ENCODE peak calls at places on chromosome 1, in ten cellular contexts. One of them, this sample, is unnamed.

GRCh38 chr1:54806931-54807611 is 5.9 kb upstream of the TTC22 start:
- DNase-seq in lower lobe of right lung: no peak
- DNase-seq in GM23338: no peak
- DNase-seq in pancreas: no peak
- DNase-seq in psoas muscle: no peak
- DNase-seq in body of pancreas: no peak
- DNase-seq in HCT116: peak
- DNase-seq in Caco-2: no peak
- DNase-seq in tibial artery: peak
- DNase-seq in adrenal gland: peak
- DNase-seq in this sample: no peak

GRCh38 chr1:91876040-91876470 is 9.9 kb downstream of the TGFBR3 start:
- DNase-seq in lower lobe of right lung: no peak
- DNase-seq in GM23338: no peak
- DNase-seq in pancreas: no peak
- DNase-seq in psoas muscle: no peak
- DNase-seq in body of pancreas: no peak
- DNase-seq in HCT116: no peak
- DNase-seq in Caco-2: no peak
- DNase-seq in tibial artery: no peak
- DNase-seq in adrenal gland: peak
- DNase-seq in this sample: peak

GRCh38 chr1:164868990-164869389 is 310.0 kb downstream of the PBX1 start:
- DNase-seq in lower lobe of right lung: no peak
- DNase-seq in GM23338: no peak
- DNase-seq in pancreas: no peak
- DNase-seq in psoas muscle: no peak
- DNase-seq in body of pancreas: no peak
- DNase-seq in HCT116: no peak
- DNase-seq in Caco-2: no peak
- DNase-seq in tibial artery: no peak
- DNase-seq in adrenal gland: no peak
- DNase-seq in this sample: no peak

GRCh38 chr1:204842892-204843291 is 27.8 kb upstream of the NFASC start:
- DNase-seq in lower lobe of right lung: no peak
- DNase-seq in GM23338: no peak
- DNase-seq in pancreas: no peak
- DNase-seq in psoas muscle: no peak
- DNase-seq in body of pancreas: no peak
- DNase-seq in HCT116: no peak
- DNase-seq in Caco-2: peak
- DNase-seq in tibial artery: no peak
- DNase-seq in adrenal gland: no peak
- DNase-seq in this sample: no peak

GRCh38 chr1:241475688-241476087 is 43.9 kb downstream of the FH start:
- DNase-seq in lower lobe of right lung: no peak
- DNase-seq in GM23338: no peak
- DNase-seq in pancreas: no peak
- DNase-seq in psoas muscle: no peak
- DNase-seq in body of pancreas: no peak
- DNase-seq in HCT116: no peak
- DNase-seq in Caco-2: no peak
- DNase-seq in tibial artery: no peak
- DNase-seq in adrenal gland: no peak
- DNase-seq in this sample: no peak

GRCh38 chr1:160460214-160460642 is 59.9 kb downstream of the VANGL2 start:
- DNase-seq in lower lobe of right lung: no peak
- DNase-seq in GM23338: no peak
- DNase-seq in pancreas: no peak
- DNase-seq in psoas muscle: no peak
- DNase-seq in body of pancreas: no peak
- DNase-seq in HCT116: no peak
- DNase-seq in Caco-2: no peak
- DNase-seq in tibial artery: no peak
- DNase-seq in adrenal gland: no peak
- DNase-seq in this sample: peak

GRCh38 chr1:66563094-66563800 is 29.3 kb downstream of the SGIP1 start:
- DNase-seq in lower lobe of right lung: no peak
- DNase-seq in GM23338: peak
- DNase-seq in pancreas: no peak
- DNase-seq in psoas muscle: no peak
- DNase-seq in body of pancreas: no peak
- DNase-seq in HCT116: peak
- DNase-seq in Caco-2: no peak
- DNase-seq in tibial artery: no peak
- DNase-seq in adrenal gland: no peak
- DNase-seq in this sample: no peak

GRCh38 chr1:204257446-204257845 is 43.7 kb upstream of the GOLT1A start:
- DNase-seq in lower lobe of right lung: no peak
- DNase-seq in GM23338: no peak
- DNase-seq in pancreas: no peak
- DNase-seq in psoas muscle: no peak
- DNase-seq in body of pancreas: no peak
- DNase-seq in HCT116: no peak
- DNase-seq in Caco-2: no peak
- DNase-seq in tibial artery: no peak
- DNase-seq in adrenal gland: no peak
- DNase-seq in this sample: no peak

GRCh38 chr1:29324771-29325351 is 88.5 kb downstream of the PTPRU start:
- DNase-seq in lower lobe of right lung: no peak
- DNase-seq in GM23338: peak
- DNase-seq in pancreas: no peak
- DNase-seq in psoas muscle: no peak
- DNase-seq in body of pancreas: no peak
- DNase-seq in HCT116: peak
- DNase-seq in Caco-2: peak
- DNase-seq in tibial artery: peak
- DNase-seq in adrenal gland: no peak
- DNase-seq in this sample: no peak

GRCh38 chr1:112105557-112105956 is 116.1 kb upstream of the KCND3 start:
- DNase-seq in lower lobe of right lung: no peak
- DNase-seq in GM23338: no peak
- DNase-seq in pancreas: no peak
- DNase-seq in psoas muscle: no peak
- DNase-seq in body of pancreas: no peak
- DNase-seq in HCT116: no peak
- DNase-seq in Caco-2: no peak
- DNase-seq in tibial artery: no peak
- DNase-seq in adrenal gland: no peak
- DNase-seq in this sample: no peak

GRCh38 chr1:170424346-170424745 is 107.6 kb upstream of the GORAB start:
- DNase-seq in lower lobe of right lung: no peak
- DNase-seq in GM23338: no peak
- DNase-seq in pancreas: no peak
- DNase-seq in psoas muscle: no peak
- DNase-seq in body of pancreas: no peak
- DNase-seq in HCT116: no peak
- DNase-seq in Caco-2: no peak
- DNase-seq in tibial artery: no peak
- DNase-seq in adrenal gland: no peak
- DNase-seq in this sample: no peak

GRCh38 chr1:161207173-161207572 is 5.0 kb downstream of the NDUFS2 start:
- DNase-seq in lower lobe of right lung: no peak
- DNase-seq in GM23338: no peak
- DNase-seq in pancreas: no peak
- DNase-seq in psoas muscle: no peak
- DNase-seq in body of pancreas: peak
- DNase-seq in HCT116: no peak
- DNase-seq in Caco-2: no peak
- DNase-seq in tibial artery: no peak
- DNase-seq in adrenal gland: peak
- DNase-seq in this sample: no peak

GRCh38 chr1:241932845-241933244 is 24.7 kb upstream of the BECN2 start:
- DNase-seq in lower lobe of right lung: no peak
- DNase-seq in GM23338: no peak
- DNase-seq in pancreas: no peak
- DNase-seq in psoas muscle: no peak
- DNase-seq in body of pancreas: no peak
- DNase-seq in HCT116: no peak
- DNase-seq in Caco-2: no peak
- DNase-seq in tibial artery: no peak
- DNase-seq in adrenal gland: no peak
- DNase-seq in this sample: no peak

GRCh38 chr1:224432672-224433040 is 1.9 kb downstream of the WDR26 start:
- DNase-seq in lower lobe of right lung: no peak
- DNase-seq in GM23338: no peak
- DNase-seq in pancreas: no peak
- DNase-seq in psoas muscle: no peak
- DNase-seq in body of pancreas: no peak
- DNase-seq in HCT116: no peak
- DNase-seq in Caco-2: no peak
- DNase-seq in tibial artery: no peak
- DNase-seq in adrenal gland: no peak
- DNase-seq in this sample: no peak

GRCh38 chr1:63731117-63732043 is 42.4 kb upstream of the ROR1 start:
- DNase-seq in lower lobe of right lung: no peak
- DNase-seq in GM23338: peak
- DNase-seq in pancreas: no peak
- DNase-seq in psoas muscle: peak
- DNase-seq in body of pancreas: no peak
- DNase-seq in HCT116: peak
- DNase-seq in Caco-2: no peak
- DNase-seq in tibial artery: peak
- DNase-seq in adrenal gland: peak
- DNase-seq in this sample: no peak

GRCh38 chr1:2229032-2229920 is 1.2 kb downstream of the SKI start:
- DNase-seq in lower lobe of right lung: peak
- DNase-seq in GM23338: peak
- DNase-seq in pancreas: peak
- DNase-seq in psoas muscle: peak
- DNase-seq in body of pancreas: peak
- DNase-seq in HCT116: no peak
- DNase-seq in Caco-2: peak
- DNase-seq in tibial artery: peak
- DNase-seq in adrenal gland: peak
- DNase-seq in this sample: no peak
- TF ChIP-seq CTCF in lower lobe of right lung: no peak
- TF ChIP-seq CTCF in GM23338: peak
- TF ChIP-seq CTCF in pancreas: no peak
- TF ChIP-seq CTCF in psoas muscle: no peak
- TF ChIP-seq CTCF in body of pancreas: no peak
- TF ChIP-seq CTCF in HCT116: no peak
- TF ChIP-seq CTCF in Caco-2: no peak
- TF ChIP-seq CTCF in tibial artery: no peak
- TF ChIP-seq CTCF in adrenal gland: no peak
- TF ChIP-seq CTCF in this sample: peak

DNA sequence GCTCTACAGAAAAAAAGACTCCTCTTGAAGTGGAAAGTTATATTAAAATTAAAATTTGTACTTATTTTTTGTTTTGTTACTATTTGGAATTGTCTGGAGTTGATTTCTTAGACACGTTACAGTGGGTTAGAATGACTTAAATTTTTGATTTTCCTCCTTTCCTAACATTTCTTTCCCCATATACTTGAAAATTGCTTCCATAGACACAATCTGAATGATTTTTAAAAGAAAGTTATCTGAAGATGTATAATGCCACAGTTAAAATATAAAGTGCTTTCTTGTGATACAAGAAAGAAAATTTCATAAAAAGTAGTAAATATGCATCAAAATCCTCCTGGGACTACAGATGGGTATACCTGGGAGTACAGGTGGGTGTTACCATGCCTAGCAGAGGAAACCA is 2.3 kb downstream of the HS2ST1 start:
- DNase-seq in lower lobe of right lung: no peak
- DNase-seq in GM23338: no peak
- DNase-seq in pancreas: no peak
- DNase-seq in psoas muscle: no peak
- DNase-seq in body of pancreas: no peak
- DNase-seq in HCT116: no peak
- DNase-seq in Caco-2: no peak
- DNase-seq in tibial artery: no peak
- DNase-seq in adrenal gland: no peak
- DNase-seq in this sample: no peak
- H3K4me3 ChIP-seq in lower lobe of right lung: no peak
- H3K4me3 ChIP-seq in GM23338: no peak
- H3K4me3 ChIP-seq in pancreas: no peak
- H3K4me3 ChIP-seq in psoas muscle: no peak
- H3K4me3 ChIP-seq in body of pancreas: no peak
- H3K4me3 ChIP-seq in HCT116: no peak
- H3K4me3 ChIP-seq in Caco-2: peak
- H3K4me3 ChIP-seq in tibial artery: no peak
- H3K4me3 ChIP-seq in adrenal gland: no peak
- H3K4me3 ChIP-seq in this sample: peak

GRCh38 chr1:200669314-200670214 is at the start of gene DDX59:
- DNase-seq in lower lobe of right lung: peak
- DNase-seq in GM23338: peak
- DNase-seq in pancreas: peak
- DNase-seq in psoas muscle: peak
- DNase-seq in body of pancreas: peak
- DNase-seq in HCT116: peak
- DNase-seq in Caco-2: peak
- DNase-seq in tibial artery: peak
- DNase-seq in adrenal gland: peak
- DNase-seq in this sample: peak
- TF ChIP-seq CTCF in lower lobe of right lung: no peak
- TF ChIP-seq CTCF in GM23338: no peak
- TF ChIP-seq CTCF in pancreas: no peak
- TF ChIP-seq CTCF in psoas muscle: no peak
- TF ChIP-seq CTCF in body of pancreas: no peak
- TF ChIP-seq CTCF in HCT116: no peak
- TF ChIP-seq CTCF in Caco-2: no peak
- TF ChIP-seq CTCF in tibial artery: peak
- TF ChIP-seq CTCF in adrenal gland: no peak
- TF ChIP-seq CTCF in this sample: no peak

GRCh38 chr1:7705908-7706216 is 65.2 kb upstream of the VAMP3 start:
- DNase-seq in lower lobe of right lung: no peak
- DNase-seq in GM23338: no peak
- DNase-seq in pancreas: no peak
- DNase-seq in psoas muscle: no peak
- DNase-seq in body of pancreas: no peak
- DNase-seq in HCT116: no peak
- DNase-seq in Caco-2: no peak
- DNase-seq in tibial artery: no peak
- DNase-seq in adrenal gland: no peak
- DNase-seq in this sample: no peak
- H3K4me3 ChIP-seq in lower lobe of right lung: peak
- H3K4me3 ChIP-seq in GM23338: peak
- H3K4me3 ChIP-seq in pancreas: peak
- H3K4me3 ChIP-seq in psoas muscle: peak
- H3K4me3 ChIP-seq in body of pancreas: no peak
- H3K4me3 ChIP-seq in HCT116: no peak
- H3K4me3 ChIP-seq in Caco-2: no peak
- H3K4me3 ChIP-seq in tibial artery: peak
- H3K4me3 ChIP-seq in adrenal gland: no peak
- H3K4me3 ChIP-seq in this sample: no peak